ENCODE peak calls at places on chromosomes 11 and 22, in nine cellular contexts. V is SW480; K is Right ventricle myocardium inferior; U is HFFc6; Z is stimulated activated CD8-positive, alpha-beta memory T cell treated with anti-CD3 and anti-CD28 coated beads, Interleukin-15, amount 100 ng/mL, for 4 hours; N is NCI-H1930; A is activated CD4-positive, alpha-beta T cell treated with anti-CD3 and anti-CD28 coated beads for 36 hours; G is cardiac muscle cell; X is CD8-positive, alpha-beta memory T cell. C is an unnamed sample.

GRCh38 chr11:132049205-132049604 is 678.8 kb downstream of the NTM start:
- DNase-seq in V (no peak), K (no peak), U (no peak), Z (no peak), N (no peak), A (no peak), G (no peak), X (no peak), C (no peak)

GRCh38 chr11:111465400-111465799 is 46.8 kb downstream of the BTG4 start:
- DNase-seq in V (no peak), K (no peak), U (peak; percentile 53), Z (no peak), N (no peak), A (no peak), G (no peak), X (no peak), C (no peak)

GRCh38 chr11:12787847-12788246 is 113.6 kb downstream of the TEAD1 start:
- DNase-seq in V (no peak), K (no peak), U (peak; percentile 74), Z (no peak), N (no peak), A (no peak), G (no peak), X (no peak), C (peak; percentile 76)

GRCh38 chr11:109123811-109124787 is 297.9 kb upstream of the C11orf87 start:
- DNase-seq in V (no peak), K (peak; percentile 70), U (no peak), Z (no peak), N (no peak), A (no peak), G (peak; percentile 24), X (no peak), C (no peak)

GRCh38 chr11:128771102-128771501 is 77.2 kb downstream of the FLI1 start:
- DNase-seq in V (no peak), K (no peak), U (no peak), Z (no peak), N (no peak), A (no peak), G (no peak), X (no peak), C (no peak)

GRCh38 chr11:36377759-36378553 is 81.9 kb downstream of the PRR5L start:
- DNase-seq in V (no peak), K (no peak), U (no peak), Z (no peak), N (no peak), A (no peak), G (no peak), X (no peak), C (no peak)

GRCh38 chr11:57493507-57494503 is 21.7 kb downstream of the SLC43A1 start:
- DNase-seq in V (peak; percentile 88), K (no peak), U (no peak), Z (no peak), N (peak; percentile 62), A (peak; percentile 88), G (peak; percentile 65), X (peak; percentile 83), C (no peak)

GRCh38 chr11:45252134-45252856 is 33.8 kb downstream of the SYT13 start:
- DNase-seq in V (peak; percentile 36), K (peak; percentile 82), U (peak; percentile 16), Z (no peak), N (peak; percentile 47), A (peak; percentile 65), G (peak; percentile 70), X (no peak), C (peak; percentile 38)

GRCh38 chr11:113806403-113806802 is 26.8 kb downstream of the CLDN25 start:
- DNase-seq in V (peak; percentile 42), K (peak; percentile 30), U (peak; percentile 31), Z (no peak), N (peak; percentile 3), A (peak; percentile 29), G (peak; percentile 54), X (no peak), C (peak; percentile 25)

GRCh38 chr11:13884159-13884799 is 78.2 kb upstream of the SPON1 start:
- DNase-seq in V (no peak), K (no peak), U (no peak), Z (no peak), N (no peak), A (no peak), G (no peak), X (no peak), C (no peak)

GRCh38 chr11:99781074-99781473 is 760.3 kb downstream of the CNTN5 start:
- DNase-seq in V (no peak), K (no peak), U (no peak), Z (no peak), N (no peak), A (no peak), G (no peak), X (no peak), C (no peak)

GRCh38 chr22:19862616-19863246 is 8.1 kb upstream of the GNB1L start:
- DNase-seq in V (no peak), K (no peak), U (no peak), Z (no peak), N (no peak), A (no peak), G (no peak), X (no peak), C (no peak)

GRCh38 chr11:119320593-119321524 is 3.9 kb upstream of the MCAM start:
- DNase-seq in V (peak; percentile 62), K (peak; percentile 61), U (no peak), Z (no peak), N (no peak), A (peak; percentile 77), G (peak; percentile 65), X (no peak), C (no peak)

GRCh38 chr11:11476971-11477645 is 124.1 kb upstream of the CSNK2A3 start:
- DNase-seq in V (no peak), K (no peak), U (no peak), Z (no peak), N (no peak), A (no peak), G (no peak), X (no peak), C (no peak)

GRCh38 chr11:5625281-5625680 is 480 bp downstream of the TRIM34 start:
- DNase-seq in V (no peak), K (no peak), U (no peak), Z (no peak), N (no peak), A (no peak), G (no peak), X (no peak), C (no peak)

GRCh38 chr11:103953797-103954495 is 82.5 kb upstream of the DDI1 start:
- DNase-seq in V (no peak), K (no peak), U (no peak), Z (no peak), N (peak; percentile 33), A (no peak), G (no peak), X (no peak), C (no peak)